ENCODE peak calls at places on chromosomes 13 and 19, in six cellular contexts. One of them, this sample, is unnamed.

GRCh38 chr13:46509981-46510380 is 43.0 kb upstream of the LRCH1 start:
- DNase-seq in AG04450: no peak
- DNase-seq in esophagus squamous epithelium: no peak
- DNase-seq in tibial artery: no peak
- DNase-seq in astrocyte: no peak
- DNase-seq in IMR-90: no peak
- DNase-seq in this sample: no peak

GRCh38 chr19:49971991-49972401 is 11.0 kb upstream of the SIGLEC11 start:
- DNase-seq in AG04450: no peak
- DNase-seq in esophagus squamous epithelium: no peak
- DNase-seq in tibial artery: no peak
- DNase-seq in astrocyte: no peak
- DNase-seq in IMR-90: no peak
- DNase-seq in this sample: no peak

GRCh38 chr19:9934132-9934950 is 2.0 kb downstream of the OLFM2 start:
- DNase-seq in AG04450: no peak
- DNase-seq in esophagus squamous epithelium: no peak
- DNase-seq in tibial artery: peak; percentile 62
- DNase-seq in astrocyte: no peak
- DNase-seq in IMR-90: peak; percentile 69
- DNase-seq in this sample: no peak

GRCh38 chr13:39106216-39106995 is 68.2 kb downstream of the NHLRC3 start:
- DNase-seq in AG04450: no peak
- DNase-seq in esophagus squamous epithelium: no peak
- DNase-seq in tibial artery: no peak
- DNase-seq in astrocyte: no peak
- DNase-seq in IMR-90: no peak
- DNase-seq in this sample: no peak

GRCh38 chr19:22807061-22807835 is 23.3 kb upstream of the ZNF99 start:
- DNase-seq in AG04450: no peak
- DNase-seq in esophagus squamous epithelium: no peak
- DNase-seq in tibial artery: no peak
- DNase-seq in astrocyte: no peak
- DNase-seq in IMR-90: no peak
- DNase-seq in this sample: no peak

GRCh38 chr19:7771072-7771471 is 8.0 kb downstream of the CLEC4M start:
- DNase-seq in AG04450: no peak
- DNase-seq in esophagus squamous epithelium: no peak
- DNase-seq in tibial artery: no peak
- DNase-seq in astrocyte: no peak
- DNase-seq in IMR-90: no peak
- DNase-seq in this sample: no peak

GRCh38 chr13:40666905-40667621 is 622 bp upstream of the FOXO1 start:
- DNase-seq in AG04450: no peak
- DNase-seq in esophagus squamous epithelium: peak; percentile 37
- DNase-seq in tibial artery: peak; percentile 65
- DNase-seq in astrocyte: no peak
- DNase-seq in IMR-90: no peak
- DNase-seq in this sample: no peak

GRCh38 chr13:51456510-51456909 is 3.7 kb upstream of the INTS6 start:
- DNase-seq in AG04450: no peak
- DNase-seq in esophagus squamous epithelium: no peak
- DNase-seq in tibial artery: no peak
- DNase-seq in astrocyte: no peak
- DNase-seq in IMR-90: no peak
- DNase-seq in this sample: no peak

GRCh38 chr13:72875233-72875632 is 93.3 kb downstream of the PIBF1 start:
- DNase-seq in AG04450: no peak
- DNase-seq in esophagus squamous epithelium: no peak
- DNase-seq in tibial artery: no peak
- DNase-seq in astrocyte: peak; percentile 36
- DNase-seq in IMR-90: no peak
- DNase-seq in this sample: no peak

GRCh38 chr13:113357529-113357928 is 6.4 kb downstream of the GRTP1 start:
- DNase-seq in AG04450: peak; percentile 36
- DNase-seq in esophagus squamous epithelium: no peak
- DNase-seq in tibial artery: no peak
- DNase-seq in astrocyte: peak; percentile 72
- DNase-seq in IMR-90: peak; percentile 89
- DNase-seq in this sample: no peak

GRCh38 chr19:39144487-39145071 is 19.0 kb downstream of the PAK4 start:
- DNase-seq in AG04450: no peak
- DNase-seq in esophagus squamous epithelium: no peak
- DNase-seq in tibial artery: no peak
- DNase-seq in astrocyte: peak; percentile 36
- DNase-seq in IMR-90: peak; percentile 22
- DNase-seq in this sample: peak; percentile 9

GRCh38 chr19:38564981-38565685 is 52.6 kb downstream of the MAP4K1 start:
- DNase-seq in AG04450: no peak
- DNase-seq in esophagus squamous epithelium: no peak
- DNase-seq in tibial artery: no peak
- DNase-seq in astrocyte: no peak
- DNase-seq in IMR-90: no peak
- DNase-seq in this sample: no peak

GRCh38 chr13:91520952-91521351 is 122.5 kb downstream of the GPC5 start:
- DNase-seq in AG04450: no peak
- DNase-seq in esophagus squamous epithelium: no peak
- DNase-seq in tibial artery: no peak
- DNase-seq in astrocyte: no peak
- DNase-seq in IMR-90: no peak
- DNase-seq in this sample: no peak

GRCh38 chr13:37029617-37030016 is 29.0 kb downstream of the EXOSC8 start:
- DNase-seq in AG04450: peak; percentile 1
- DNase-seq in esophagus squamous epithelium: no peak
- DNase-seq in tibial artery: no peak
- DNase-seq in astrocyte: peak; percentile 28
- DNase-seq in IMR-90: peak; percentile 45
- DNase-seq in this sample: no peak

GRCh38 chr19:13007292-13008045 is 12.2 kb downstream of the NFIX start:
- DNase-seq in AG04450: no peak
- DNase-seq in esophagus squamous epithelium: no peak
- DNase-seq in tibial artery: peak; percentile 80
- DNase-seq in astrocyte: no peak
- DNase-seq in IMR-90: no peak
- DNase-seq in this sample: no peak

GRCh38 chr13:36850790-36851438 is 31.9 kb downstream of the RFXAP start:
- DNase-seq in AG04450: no peak
- DNase-seq in esophagus squamous epithelium: no peak
- DNase-seq in tibial artery: no peak
- DNase-seq in astrocyte: no peak
- DNase-seq in IMR-90: no peak
- DNase-seq in this sample: peak; percentile 72

GRCh38 chr13:35917252-35917941 is 213.8 kb downstream of the DCLK1 start:
- DNase-seq in AG04450: no peak
- DNase-seq in esophagus squamous epithelium: no peak
- DNase-seq in tibial artery: no peak
- DNase-seq in astrocyte: peak; percentile 50
- DNase-seq in IMR-90: no peak
- DNase-seq in this sample: no peak

GRCh38 chr13:97212540-97213146 is 9.5 kb upstream of the MBNL2 start:
- DNase-seq in AG04450: no peak
- DNase-seq in esophagus squamous epithelium: no peak
- DNase-seq in tibial artery: no peak
- DNase-seq in astrocyte: no peak
- DNase-seq in IMR-90: peak; percentile 49
- DNase-seq in this sample: no peak

GRCh38 chr13:93290503-93290902 is 63.9 kb downstream of the GPC6 start:
- DNase-seq in AG04450: no peak
- DNase-seq in esophagus squamous epithelium: no peak
- DNase-seq in tibial artery: no peak
- DNase-seq in astrocyte: peak; percentile 62
- DNase-seq in IMR-90: peak; percentile 46
- DNase-seq in this sample: no peak

GRCh38 chr19:10975374-10976036 is 14.7 kb downstream of the SMARCA4 start:
- DNase-seq in AG04450: no peak
- DNase-seq in esophagus squamous epithelium: no peak
- DNase-seq in tibial artery: peak; percentile 52
- DNase-seq in astrocyte: peak; percentile 39
- DNase-seq in IMR-90: peak; percentile 66
- DNase-seq in this sample: no peak

DNA sequence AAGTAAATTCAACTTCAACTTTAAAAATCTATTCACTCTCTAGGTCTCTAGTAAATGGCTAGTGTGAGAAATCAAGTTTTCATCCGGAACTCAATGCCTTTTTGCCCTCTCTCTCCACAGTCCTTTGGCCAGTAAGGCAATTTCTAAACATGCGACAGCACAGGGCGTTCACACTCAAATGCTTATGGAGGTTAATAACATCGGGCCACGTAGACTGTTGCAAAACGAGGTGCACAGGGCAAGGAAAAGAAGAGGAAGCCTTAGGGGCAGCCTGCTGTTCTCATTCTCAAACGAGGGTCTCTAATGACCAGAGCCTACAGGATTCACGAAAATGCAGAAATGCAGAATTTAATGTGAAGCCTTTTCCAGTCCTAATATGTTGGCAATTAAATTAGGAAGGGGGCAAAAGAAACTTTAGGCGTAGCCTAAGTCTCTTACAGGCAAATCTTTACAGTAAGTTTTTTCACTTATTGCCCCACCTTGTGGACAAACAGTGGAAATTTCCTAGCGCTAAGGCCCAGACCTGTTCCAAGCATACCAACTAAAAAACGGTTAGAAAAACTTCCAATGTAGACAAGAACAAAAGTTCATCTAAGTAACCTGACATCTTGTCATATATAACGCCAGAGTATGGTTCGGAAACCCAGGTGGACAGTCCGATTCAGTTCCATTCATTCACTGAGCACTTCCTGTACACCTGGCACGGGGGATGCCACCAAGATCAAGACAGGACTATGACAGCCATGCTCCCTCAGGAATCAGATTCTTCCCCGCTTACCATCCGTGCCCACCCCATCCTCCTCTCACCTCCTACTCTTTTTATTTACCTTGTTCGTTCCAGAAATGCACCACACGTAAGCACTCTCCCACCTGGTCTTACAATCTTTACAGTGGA is 5.1 kb downstream of the ZAR1L start:
- DNase-seq in AG04450: peak; percentile 41
- DNase-seq in esophagus squamous epithelium: no peak
- DNase-seq in tibial artery: no peak
- DNase-seq in astrocyte: peak; percentile 40
- DNase-seq in IMR-90: peak; percentile 72
- DNase-seq in this sample: peak; percentile 78
- H3K4me3 ChIP-seq in AG04450: no peak overlapping the region
- H3K4me3 ChIP-seq in esophagus squamous epithelium: peak overlapping the region; percentile 13
- H3K4me3 ChIP-seq in tibial artery: peak overlapping the region; percentile 31
- H3K4me3 ChIP-seq in astrocyte: no peak overlapping the region
- H3K4me3 ChIP-seq in IMR-90: no peak overlapping the region
- H3K4me3 ChIP-seq in this sample: peak overlapping the region; percentile 18

GRCh38 chr19:4906963-4907362 is 2.3 kb upstream of the UHRF1 start:
- DNase-seq in AG04450: no peak
- DNase-seq in esophagus squamous epithelium: no peak
- DNase-seq in tibial artery: no peak
- DNase-seq in astrocyte: no peak
- DNase-seq in IMR-90: no peak
- DNase-seq in this sample: no peak

GRCh38 chr19:4908311-4908710 is 990 bp upstream of the UHRF1 start:
- DNase-seq in AG04450: no peak
- DNase-seq in esophagus squamous epithelium: no peak
- DNase-seq in tibial artery: no peak
- DNase-seq in astrocyte: no peak
- DNase-seq in IMR-90: no peak
- DNase-seq in this sample: no peak

GRCh38 chr19:4897146-4897545 is 5.5 kb downstream of the ARRDC5 start:
- DNase-seq in AG04450: no peak
- DNase-seq in esophagus squamous epithelium: no peak
- DNase-seq in tibial artery: no peak
- DNase-seq in astrocyte: no peak
- DNase-seq in IMR-90: no peak
- DNase-seq in this sample: no peak

GRCh38 chr19:4904481-4904880 is 1.8 kb upstream of the ARRDC5 start:
- DNase-seq in AG04450: no peak
- DNase-seq in esophagus squamous epithelium: no peak
- DNase-seq in tibial artery: no peak
- DNase-seq in astrocyte: no peak
- DNase-seq in IMR-90: no peak
- DNase-seq in this sample: no peak

GRCh38 chr19:4902796-4903195 is at the start of gene ARRDC5:
- DNase-seq in AG04450: no peak
- DNase-seq in esophagus squamous epithelium: no peak
- DNase-seq in tibial artery: no peak
- DNase-seq in astrocyte: no peak
- DNase-seq in IMR-90: no peak
- DNase-seq in this sample: no peak
- TF ChIP-seq CTCF in AG04450: no peak
- TF ChIP-seq CTCF in esophagus squamous epithelium: no peak
- TF ChIP-seq CTCF in tibial artery: no peak
- TF ChIP-seq CTCF in astrocyte: no peak
- TF ChIP-seq CTCF in IMR-90: no peak
- TF ChIP-seq CTCF in this sample: no peak

DNA sequence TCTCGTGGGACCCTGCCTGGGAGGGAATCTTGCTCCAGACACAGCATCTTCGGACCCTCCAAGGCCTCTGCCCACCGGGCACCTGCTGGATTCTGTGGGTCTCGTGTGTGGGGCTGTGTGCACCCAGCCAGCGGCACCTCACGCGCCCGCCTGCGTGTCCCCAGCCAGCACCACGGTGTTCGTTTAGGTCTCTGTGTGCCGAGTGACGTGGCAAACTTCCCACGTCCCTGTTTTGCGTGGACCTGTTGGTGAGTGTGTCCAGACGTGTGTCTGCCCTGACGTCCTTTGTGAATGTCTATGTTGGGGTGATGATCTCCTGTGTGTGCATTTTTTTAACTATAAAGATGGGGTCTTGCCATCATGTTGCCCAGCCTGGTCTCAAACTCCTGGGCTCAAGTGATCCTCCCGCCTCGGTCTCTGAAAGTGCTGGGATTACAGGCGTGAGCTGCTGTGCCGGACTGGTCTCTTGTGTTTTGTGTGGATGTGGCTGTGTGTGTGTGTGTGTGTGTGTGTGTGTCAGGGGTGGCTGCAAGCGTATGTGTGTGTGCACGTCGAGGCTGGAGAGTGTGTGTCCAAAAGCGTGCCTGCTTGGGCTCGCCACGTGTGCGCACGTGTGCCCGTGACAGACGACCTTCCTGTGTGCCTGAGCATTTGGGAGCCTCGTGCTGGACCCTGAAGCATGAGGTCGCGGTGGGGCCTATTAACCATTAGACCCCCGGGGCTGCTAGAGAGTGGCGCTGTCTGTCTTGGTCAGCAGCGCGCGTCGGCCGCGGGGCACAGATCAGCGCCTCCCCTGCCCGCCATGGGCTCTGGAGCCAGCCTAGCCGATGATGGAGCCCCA is 15.7 kb downstream of the ARID3A start:
- DNase-seq in AG04450: no peak
- DNase-seq in esophagus squamous epithelium: no peak
- DNase-seq in tibial artery: no peak
- DNase-seq in astrocyte: no peak
- DNase-seq in IMR-90: no peak
- DNase-seq in this sample: no peak
- H3K27ac ChIP-seq in AG04450: peak overlapping the region; percentile 31
- H3K27ac ChIP-seq in esophagus squamous epithelium: peak overlapping the region; percentile 80
- H3K27ac ChIP-seq in tibial artery: peak overlapping the region; percentile 74
- H3K27ac ChIP-seq in astrocyte: no peak overlapping the region
- H3K27ac ChIP-seq in IMR-90: peak overlapping the region; percentile 23
- H3K27ac ChIP-seq in this sample: no peak overlapping the region

GRCh38 chr19:6070179-6071102 is 39.9 kb downstream of the RFX2 start:
- DNase-seq in AG04450: no peak
- DNase-seq in esophagus squamous epithelium: no peak
- DNase-seq in tibial artery: no peak
- DNase-seq in astrocyte: no peak
- DNase-seq in IMR-90: no peak
- DNase-seq in this sample: no peak
- H3K4me3 ChIP-seq in AG04450: no peak overlapping the region
- H3K4me3 ChIP-seq in esophagus squamous epithelium: no peak overlapping the region
- H3K4me3 ChIP-seq in tibial artery: no peak overlapping the region
- H3K4me3 ChIP-seq in astrocyte: no peak overlapping the region
- H3K4me3 ChIP-seq in IMR-90: no peak overlapping the region
- H3K4me3 ChIP-seq in this sample: no peak overlapping the region